ENCODE peak calls at places on chromosomes 4 and X, in eight cellular contexts. V, A, W, Q, F, I, N and K are unnamed samples.

GRCh38 chrX:129679856-129680255 is 25.1 kb upstream of the APLN start:
- DNase-seq in V (peak; percentile 7), A (no peak), W (no peak), Q (no peak), F (no peak), I (no peak), N (no peak), K (no peak)

GRCh38 chrX:43939187-43939926 is 33.8 kb downstream of the NDP start:
- DNase-seq in V (peak; percentile 3), A (no peak), W (no peak), Q (no peak), F (no peak), I (no peak), N (no peak), K (no peak)

GRCh38 chr4:11471613-11472012 is 42.9 kb upstream of the HS3ST1 start:
- DNase-seq in V (no peak), A (no peak), W (peak; percentile 90), Q (peak; percentile 27), F (no peak), I (no peak), N (no peak), K (no peak)

GRCh38 chrX:140123446-140123845 is 158.1 kb upstream of the CXorf66 start:
- DNase-seq in V (no peak), A (no peak), W (no peak), Q (peak; percentile 6), F (no peak), I (no peak), N (no peak), K (no peak)

GRCh38 chrX:49842603-49843002 is 13.5 kb downstream of the PAGE4 start:
- DNase-seq in V (no peak), A (no peak), W (no peak), Q (no peak), F (no peak), I (no peak), N (no peak), K (no peak)

GRCh38 chrX:10098235-10098819 is 58.4 kb upstream of the CLCN4 start:
- DNase-seq in V (no peak), A (no peak), W (peak; percentile 83), Q (no peak), F (no peak), I (no peak), N (peak; percentile 77), K (no peak)

GRCh38 chr4:16864199-16864598 is 34.2 kb downstream of the LDB2 start:
- DNase-seq in V (peak; percentile 8), A (no peak), W (no peak), Q (no peak), F (no peak), I (no peak), N (no peak), K (no peak)

GRCh38 chr4:8615366-8615765 is 22.8 kb downstream of the CPZ start:
- DNase-seq in V (no peak), A (no peak), W (no peak), Q (no peak), F (no peak), I (no peak), N (no peak), K (no peak)

GRCh38 chr4:174522183-174523002 is at the start of gene HPGD:
- DNase-seq in V (no peak), A (peak; percentile 79), W (peak; percentile 76), Q (peak; percentile 43), F (peak; percentile 13), I (no peak), N (peak; percentile 31), K (no peak)

GRCh38 chr4:154399259-154399974 is 92.2 kb downstream of the DCHS2 start:
- DNase-seq in V (peak; percentile 8), A (no peak), W (no peak), Q (no peak), F (no peak), I (no peak), N (no peak), K (peak; percentile 23)

GRCh38 chr4:24537025-24537424 is 47.3 kb downstream of the DHX15 start:
- DNase-seq in V (no peak), A (no peak), W (no peak), Q (no peak), F (no peak), I (no peak), N (no peak), K (no peak)

GRCh38 chr4:185651137-185651677 is 115.9 kb upstream of the PDLIM3 start:
- DNase-seq in V (no peak), A (no peak), W (no peak), Q (peak; percentile 19), F (no peak), I (no peak), N (no peak), K (no peak)

GRCh38 chr4:152605641-152606304 is 69.9 kb upstream of the FBXW7 start:
- DNase-seq in V (peak; percentile 34), A (no peak), W (no peak), Q (no peak), F (no peak), I (no peak), N (no peak), K (peak; percentile 56)

GRCh38 chr4:99801005-99801699 is 15.5 kb upstream of the DAPP1 start:
- DNase-seq in V (no peak), A (no peak), W (no peak), Q (no peak), F (no peak), I (no peak), N (no peak), K (no peak)

GRCh38 chr4:140049024-140049923 is 104.7 kb downstream of the MAML3 start:
- DNase-seq in V (peak; percentile 57), A (peak; percentile 80), W (no peak), Q (peak; percentile 26), F (peak; percentile 18), I (no peak), N (peak; percentile 74), K (peak; percentile 66)

GRCh38 chr4:140053185-140053584 is 100.8 kb downstream of the MAML3 start:
- DNase-seq in V (no peak), A (no peak), W (no peak), Q (no peak), F (no peak), I (no peak), N (no peak), K (no peak)

GRCh38 chr4:140049924-140050681 is 103.9 kb downstream of the MAML3 start:
- DNase-seq in V (peak; percentile 48), A (no peak), W (no peak), Q (no peak), F (no peak), I (no peak), N (peak; percentile 22), K (peak; percentile 56)

GRCh38 chr4:140054861-140055260 is 99.1 kb downstream of the MAML3 start:
- DNase-seq in V (no peak), A (no peak), W (no peak), Q (no peak), F (no peak), I (no peak), N (no peak), K (no peak)

GRCh38 chr4:140052050-140052449 is 101.9 kb downstream of the MAML3 start:
- DNase-seq in V (peak; percentile 51), A (no peak), W (peak; percentile 44), Q (peak; percentile 42), F (no peak), I (no peak), N (peak; percentile 29), K (no peak)
- TF ChIP-seq CTCF in V (peak; percentile 56), A (peak; percentile 48), W (peak; percentile 60), Q (no peak), F (peak; percentile 15), I (peak; percentile 69), N (peak; percentile 78), K (peak; percentile 70)

GRCh38 chr4:54961357-54961975 is 163.9 kb downstream of the KDR start:
- DNase-seq in V (peak; percentile 52), A (no peak), W (peak; percentile 29), Q (peak; percentile 12), F (no peak), I (no peak), N (peak; percentile 34), K (peak; percentile 20)
- TF ChIP-seq CTCF in V (peak; percentile 79), A (peak; percentile 55), W (peak; percentile 47), Q (peak; percentile 44), F (peak; percentile 27), I (peak; percentile 62), N (peak; percentile 79), K (peak; percentile 74)

DNA sequence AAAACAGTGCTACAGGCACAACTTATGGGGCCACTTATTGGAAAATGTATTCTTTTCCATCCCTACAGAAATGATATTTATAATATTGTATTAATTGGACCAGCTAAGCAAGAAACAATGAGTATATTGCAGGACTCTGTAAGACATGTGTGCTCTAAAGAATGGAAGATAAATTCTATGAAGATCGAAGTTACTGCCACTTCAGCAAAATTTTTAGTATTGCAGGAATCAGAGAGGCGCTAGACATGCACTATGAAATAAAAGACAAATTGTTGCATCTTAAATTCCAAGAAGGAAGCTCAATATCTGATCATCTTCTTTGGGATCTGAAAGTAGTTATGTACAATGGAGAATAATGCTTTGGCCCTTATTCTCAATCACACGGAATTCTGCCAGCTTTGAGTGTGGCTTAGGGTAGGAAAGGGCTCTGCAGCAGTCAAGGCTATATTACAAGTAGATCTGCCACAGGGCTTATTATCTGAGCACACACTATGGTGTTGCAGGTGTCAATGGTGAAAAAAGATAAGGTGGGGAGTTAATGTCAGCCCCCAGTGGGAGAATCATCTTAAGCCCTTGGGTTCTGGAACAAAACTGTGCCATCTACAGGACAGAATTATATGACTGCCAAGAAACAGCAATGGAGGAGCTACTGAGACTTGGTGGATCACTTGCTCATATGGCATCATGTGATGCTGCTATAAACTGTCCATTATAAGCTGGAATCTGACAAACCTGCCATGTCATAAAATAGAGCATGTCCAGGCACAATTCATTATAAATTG is 334.0 kb upstream of the NDST3 start:
- DNase-seq in V (peak; percentile 0), A (no peak), W (peak; percentile 10), Q (no peak), F (no peak), I (no peak), N (peak; percentile 5), K (peak; percentile 16)
- TF ChIP-seq CTCF in V (peak; percentile 15), A (peak; percentile 28), W (peak; percentile 32), Q (no peak), F (no peak), I (no peak), N (peak; percentile 63), K (no peak)

GRCh38 chr4:6137027-6137746 is 63.2 kb downstream of the JAKMIP1 start:
- DNase-seq in V (no peak), A (no peak), W (no peak), Q (no peak), F (no peak), I (no peak), N (no peak), K (no peak)

GRCh38 chr4:6137747-6138135 is 62.6 kb downstream of the JAKMIP1 start:
- DNase-seq in V (no peak), A (no peak), W (no peak), Q (no peak), F (no peak), I (no peak), N (no peak), K (no peak)

DNA sequence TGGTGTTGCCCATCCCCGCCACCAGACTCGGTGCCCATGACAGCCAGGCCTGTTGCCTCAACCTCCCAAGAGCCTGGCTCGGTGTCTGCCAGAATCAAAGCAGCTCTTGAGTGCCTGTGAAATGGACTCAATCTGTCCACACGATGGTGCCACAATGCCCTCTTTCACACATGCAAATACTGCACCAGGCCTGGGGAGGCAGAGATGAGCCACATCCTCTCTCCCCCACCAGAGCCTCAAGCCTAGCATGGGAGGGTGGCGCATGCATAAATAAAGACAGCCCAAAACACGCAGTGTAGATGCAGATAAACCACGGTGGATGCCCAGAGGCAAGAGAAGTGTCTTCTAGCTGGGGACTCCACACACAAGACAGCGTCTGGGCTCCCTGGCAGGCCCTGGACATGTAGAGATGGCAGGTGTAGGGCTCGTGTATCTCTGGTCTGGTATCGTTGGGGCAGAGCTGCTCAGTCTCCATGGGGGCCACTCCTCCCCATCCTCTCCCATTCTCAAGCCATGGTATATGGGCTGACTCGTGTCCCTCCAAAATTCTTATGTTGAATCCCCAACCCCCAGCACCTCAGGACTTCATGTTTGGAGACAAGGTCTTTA is 65.6 kb downstream of the JAKMIP1 start:
- DNase-seq in V (no peak), A (no peak), W (peak; percentile 75), Q (no peak), F (no peak), I (no peak), N (peak; percentile 47), K (no peak)
- TF ChIP-seq CTCF in V (no peak), A (no peak), W (peak; percentile 88), Q (no peak), F (no peak), I (no peak), N (peak; percentile 72), K (no peak)